ENCODE peak calls at places on chromosomes 7 and 10, in seven cellular contexts. G, H, P, E, L, R and X are unnamed samples.

GRCh38 chr10:43401627-43402026 is 7.4 kb downstream of the HNRNPF start:
- DNase-seq in G (no peak), H (no peak), P (no peak), E (no peak), L (no peak), R (no peak), X (no peak)

GRCh38 chr10:79320785-79321493 is 26.3 kb upstream of the PPIF start:
- DNase-seq in G (no peak), H (peak), P (peak), E (no peak), L (peak), R (no peak), X (peak)

GRCh38 chr10:106175760-106176377 is 988.6 kb downstream of the SORCS1 start:
- DNase-seq in G (no peak), H (peak), P (no peak), E (peak), L (peak), R (no peak), X (no peak)

GRCh38 chr7:26500749-26501352 is 209.2 kb downstream of the SNX10 start:
- DNase-seq in G (no peak), H (peak), P (peak), E (peak), L (peak), R (no peak), X (peak)

GRCh38 chr7:148116195-148116594 is 474.4 kb upstream of the C7orf33 start:
- DNase-seq in G (no peak), H (no peak), P (no peak), E (no peak), L (no peak), R (no peak), X (no peak)

GRCh38 chr7:70700935-70701425 is 431.0 kb upstream of the GALNT17 start:
- DNase-seq in G (no peak), H (no peak), P (no peak), E (no peak), L (no peak), R (no peak), X (no peak)

GRCh38 chr7:109387530-109387929 is 817.9 kb downstream of the DNAJB9 start:
- DNase-seq in G (no peak), H (no peak), P (no peak), E (no peak), L (no peak), R (no peak), X (no peak)

GRCh38 chr10:97974526-97975525 is 55.6 kb downstream of the CRTAC1 start:
- DNase-seq in G (no peak), H (no peak), P (no peak), E (no peak), L (no peak), R (no peak), X (no peak)

GRCh38 chr10:101777085-101777856 is 1.4 kb upstream of the FGF8 start:
- DNase-seq in G (no peak), H (no peak), P (no peak), E (no peak), L (no peak), R (no peak), X (no peak)

GRCh38 chr7:26046150-26046549 is 105.8 kb upstream of the NFE2L3 start:
- DNase-seq in G (no peak), H (no peak), P (no peak), E (no peak), L (no peak), R (no peak), X (no peak)

GRCh38 chr10:15540729-15541128 is 169.6 kb upstream of the FAM171A1 start:
- DNase-seq in G (no peak), H (no peak), P (no peak), E (no peak), L (no peak), R (no peak), X (peak)

GRCh38 chr10:18332484-18332883 is 192.3 kb downstream of the CACNB2 start:
- DNase-seq in G (no peak), H (no peak), P (no peak), E (no peak), L (no peak), R (no peak), X (no peak)

GRCh38 chr10:73953665-73954064 is 42.7 kb downstream of the PLAU start:
- DNase-seq in G (no peak), H (peak), P (no peak), E (no peak), L (peak), R (no peak), X (no peak)

GRCh38 chr10:30833625-30833970 is 198.1 kb downstream of the ZNF438 start:
- DNase-seq in G (no peak), H (no peak), P (no peak), E (no peak), L (no peak), R (no peak), X (no peak)

GRCh38 chr7:66167773-66168367 is 37.3 kb upstream of the TPST1 start:
- DNase-seq in G (no peak), H (peak), P (peak), E (no peak), L (peak), R (no peak), X (peak)

GRCh38 chr10:123147635-123148413 is at the start of gene HMX2:
- DNase-seq in G (no peak), H (no peak), P (no peak), E (peak), L (no peak), R (peak), X (no peak)

GRCh38 chr10:49162063-49162462 is 26.1 kb downstream of the TMEM273 start:
- DNase-seq in G (no peak), H (no peak), P (peak), E (no peak), L (no peak), R (no peak), X (no peak)

GRCh38 chr10:49837685-49838084 is 75.6 kb upstream of the OGDHL start:
- DNase-seq in G (no peak), H (no peak), P (no peak), E (no peak), L (no peak), R (no peak), X (no peak)

GRCh38 chr10:118013078-118013568 is 33.6 kb downstream of the RAB11FIP2 start:
- DNase-seq in G (no peak), H (no peak), P (no peak), E (no peak), L (no peak), R (peak), X (no peak)

GRCh38 chr7:123231060-123232000 is 31.6 kb upstream of the SLC13A1 start:
- DNase-seq in G (no peak), H (no peak), P (no peak), E (no peak), L (no peak), R (no peak), X (no peak)

GRCh38 chr7:30464231-30464660 is 14.3 kb downstream of the NOD1 start:
- DNase-seq in G (no peak), H (no peak), P (no peak), E (peak), L (peak), R (peak), X (no peak)

GRCh38 chr10:3887885-3888476 is 103.0 kb upstream of the KLF6 start:
- DNase-seq in G (no peak), H (peak), P (peak), E (peak), L (peak), R (no peak), X (peak)

GRCh38 chr7:121072826-121073225 is 84.3 kb downstream of the CPED1 start:
- DNase-seq in G (no peak), H (no peak), P (no peak), E (no peak), L (no peak), R (no peak), X (no peak)

GRCh38 chr7:98085674-98086073 is 21.0 kb upstream of the LMTK2 start:
- DNase-seq in G (no peak), H (no peak), P (no peak), E (no peak), L (no peak), R (no peak), X (no peak)

GRCh38 chr10:80136134-80136571 is 3.6 kb downstream of the PLAC9 start:
- DNase-seq in G (no peak), H (peak), P (peak), E (no peak), L (peak), R (no peak), X (peak)

GRCh38 chr10:47114680-47115186 is 185.3 kb upstream of the GDF10 start:
- DNase-seq in G (no peak), H (no peak), P (no peak), E (no peak), L (no peak), R (no peak), X (no peak)

GRCh38 chr10:30453764-30454527 is 20.0 kb downstream of the MAP3K8 start:
- DNase-seq in G (no peak), H (no peak), P (no peak), E (no peak), L (no peak), R (no peak), X (no peak)

GRCh38 chr10:7417103-7417623 is 6.3 kb upstream of the SFMBT2 start:
- DNase-seq in G (no peak), H (peak), P (peak), E (peak), L (peak), R (peak), X (peak)

GRCh38 chr7:135558337-135558767 is 635 bp downstream of the NUP205 start:
- DNase-seq in G (no peak), H (peak), P (peak), E (peak), L (peak), R (no peak), X (peak)

GRCh38 chr7:137579913-137580640 is 236.5 kb upstream of the PTN start:
- DNase-seq in G (no peak), H (peak), P (peak), E (no peak), L (peak), R (no peak), X (peak)

DNA sequence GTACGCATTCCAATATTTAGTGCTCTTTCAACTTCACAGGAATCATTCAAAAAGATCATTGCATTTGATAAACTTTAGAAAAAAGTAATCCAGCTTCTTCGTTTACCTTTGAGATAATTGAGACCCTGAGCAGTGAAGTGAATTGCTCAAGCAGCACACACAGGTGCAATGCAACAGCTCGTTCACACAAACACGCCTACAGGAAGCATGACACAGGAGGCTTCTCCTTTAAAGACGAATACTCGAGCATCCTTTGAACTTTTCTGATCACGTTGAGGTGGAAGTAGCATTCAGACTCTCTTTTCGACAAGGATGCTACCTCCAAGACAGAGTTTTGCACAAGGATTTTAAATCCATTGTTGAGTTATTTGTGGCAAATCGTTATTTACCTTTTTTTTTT is 18.0 kb upstream of the RSU1 start:
- DNase-seq in G (no peak), H (no peak), P (no peak), E (no peak), L (no peak), R (no peak), X (no peak)
- H3K4me3 ChIP-seq in G (no peak), H (no peak), P (no peak), E (no peak), L (no peak), R (no peak), X (no peak)

GRCh38 chr10:63261496-63261895 is 128.4 kb downstream of the NRBF2 start:
- DNase-seq in G (no peak), H (no peak), P (peak), E (peak), L (peak), R (peak), X (no peak)

GRCh38 chr10:63260860-63261251 is 127.7 kb downstream of the NRBF2 start:
- DNase-seq in G (no peak), H (no peak), P (no peak), E (peak), L (no peak), R (peak), X (no peak)

GRCh38 chr10:63264852-63265617 is 131.9 kb downstream of the NRBF2 start:
- DNase-seq in G (no peak), H (peak), P (peak), E (peak), L (peak), R (no peak), X (peak)

GRCh38 chr10:63260103-63260859 is 127.2 kb downstream of the NRBF2 start:
- DNase-seq in G (no peak), H (no peak), P (no peak), E (no peak), L (no peak), R (no peak), X (no peak)

GRCh38 chr10:63262674-63263073 is 129.5 kb downstream of the NRBF2 start:
- DNase-seq in G (no peak), H (no peak), P (no peak), E (peak), L (no peak), R (no peak), X (no peak)
- H3K4me3 ChIP-seq in G (no peak), H (no peak), P (no peak), E (peak), L (no peak), R (peak), X (no peak)

GRCh38 chr7:128032605-128033235 is 1.5 kb upstream of the LRRC4 start:
- DNase-seq in G (no peak), H (no peak), P (peak), E (no peak), L (peak), R (no peak), X (no peak)
- H3K4me3 ChIP-seq in G (peak), H (peak), P (peak), E (no peak), L (peak), R (no peak), X (peak)

GRCh38 chr7:95595825-95596182 is 512 bp downstream of the PDK4 start:
- DNase-seq in G (no peak), H (no peak), P (no peak), E (no peak), L (no peak), R (no peak), X (no peak)

GRCh38 chr7:95592570-95592969 is 3.7 kb downstream of the PDK4 start:
- DNase-seq in G (no peak), H (no peak), P (no peak), E (no peak), L (no peak), R (no peak), X (no peak)

GRCh38 chr7:95594185-95594584 is 2.1 kb downstream of the PDK4 start:
- DNase-seq in G (no peak), H (no peak), P (no peak), E (no peak), L (no peak), R (no peak), X (no peak)

GRCh38 chr7:95590387-95591248 is 5.7 kb downstream of the PDK4 start:
- DNase-seq in G (no peak), H (no peak), P (no peak), E (no peak), L (no peak), R (no peak), X (no peak)

DNA sequence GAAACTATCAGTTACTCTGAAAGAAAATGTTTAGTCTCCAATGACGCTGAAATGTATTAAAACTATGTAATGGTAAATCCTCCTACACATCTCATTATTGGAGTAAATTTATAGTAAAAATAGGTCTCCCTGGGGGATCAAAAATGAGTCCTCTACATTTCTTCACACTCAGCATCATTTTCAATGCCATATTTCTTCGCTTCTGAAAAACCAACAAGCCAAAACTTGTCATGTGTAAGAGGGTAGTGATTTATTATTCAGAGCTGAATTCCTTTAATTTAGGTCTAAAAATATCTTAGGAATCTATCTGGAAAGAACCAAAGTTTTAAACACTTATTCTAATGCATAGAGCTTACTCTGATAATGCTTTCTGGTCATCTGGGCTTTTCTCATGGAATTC is 3.0 kb downstream of the PDK4 start:
- DNase-seq in G (no peak), H (no peak), P (no peak), E (no peak), L (no peak), R (no peak), X (no peak)
- H3K4me3 ChIP-seq in G (peak), H (no peak), P (no peak), E (no peak), L (no peak), R (no peak), X (no peak)